ENCODE peak calls at places on chromosomes 6 and 20, in six cellular contexts. Z, L, I, X, C and E are unnamed samples. For H3K9me3, the result is how much of the 10 kb centered on the place peaks cover.

GRCh38 chr6:141388666-141389065 is 744.1 kb upstream of the GJE1 start:
- DNase-seq in L (no peak), I (no peak), X (no peak), Z (no peak), C (no peak), E (no peak)

GRCh38 chr6:36657265-36657664 is 21.2 kb upstream of the CDKN1A start:
- DNase-seq in I (no peak), L (no peak), X (no peak), C (no peak), Z (no peak), E (no peak)

GRCh38 chr20:10856237-10856636 is 182.4 kb upstream of the JAG1 start:
- DNase-seq in L (no peak), X (no peak), C (no peak), Z (no peak), I (peak), E (no peak)

GRCh38 chr6:39225946-39226437 is 3.3 kb downstream of the KCNK5 start:
- DNase-seq in I (no peak), Z (no peak), L (peak), C (no peak), X (no peak), E (no peak)

GRCh38 chr6:156348376-156348775 is 428.8 kb upstream of the ARID1B start:
- DNase-seq in X (no peak), L (no peak), I (peak), C (no peak), Z (no peak), E (no peak)

GRCh38 chr20:49610701-49611538 is 43.0 kb upstream of the PTGIS start:
- DNase-seq in C (peak), Z (peak), X (peak), I (peak), L (peak), E (no peak)

GRCh38 chr20:48217191-48217590 is 431.9 kb upstream of the SULF2 start:
- DNase-seq in Z (no peak), I (no peak), C (no peak), L (no peak), X (no peak), E (no peak)

GRCh38 chr6:47484616-47485015 is 7.0 kb downstream of the CD2AP start:
- DNase-seq in X (no peak), L (no peak), I (no peak), C (no peak), Z (no peak), E (no peak)

GRCh38 chr20:37970856-37971245 is 62.4 kb downstream of the TTI1 start:
- DNase-seq in X (no peak), L (no peak), I (no peak), Z (no peak), C (no peak), E (peak)

GRCh38 chr6:96721227-96721626 is 116.0 kb downstream of the GPR63 start:
- DNase-seq in X (no peak), C (no peak), L (no peak), I (no peak), Z (no peak), E (no peak)

DNA sequence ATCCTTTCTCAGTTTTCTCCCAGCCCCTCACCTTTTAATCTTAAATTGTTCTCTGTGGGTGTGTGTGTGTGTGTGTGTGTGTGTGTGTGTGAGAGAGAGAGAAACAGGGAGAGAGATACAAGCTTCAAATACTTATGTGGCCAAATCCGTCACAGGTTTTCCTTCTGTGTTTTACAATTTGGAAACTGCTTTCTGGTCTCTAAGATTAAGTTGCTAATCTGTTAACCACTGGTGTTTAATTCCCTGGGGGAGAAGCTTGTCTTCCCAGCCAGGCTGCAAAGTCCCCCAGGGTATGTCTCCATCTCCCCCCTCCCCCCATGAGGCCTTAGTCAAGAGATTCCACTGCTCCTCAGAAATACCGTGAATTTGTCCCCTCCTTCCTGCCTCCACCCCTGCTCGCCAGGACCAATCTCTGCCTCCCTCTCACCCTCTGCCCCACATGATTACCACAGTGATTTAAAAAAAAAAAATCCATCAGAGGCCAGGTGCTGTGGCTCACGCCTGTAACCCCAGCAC is 49.0 kb downstream of the RIPOR3 start:
- DNase-seq in Z (no peak), L (no peak), X (no peak), C (no peak), I (no peak), E (no peak)
- H3K4me3 ChIP-seq in Z (no peak), L (no peak), X (no peak), C (no peak), I (no peak), E (no peak)

GRCh38 chr6:167507376-167507961 is 182.6 kb downstream of the TTLL2 start:
- DNase-seq in Z (no peak), I (no peak), C (no peak), X (no peak), L (no peak), E (no peak)
- H3K9me3 ChIP-seq in Z (under half), I (under half), C (under half), X (under half), L (under half), E (under half)

GRCh38 chr6:11146117-11146826 is 34.7 kb upstream of the ERVFRD-1 start:
- DNase-seq in L (no peak), X (no peak), I (no peak), Z (no peak), C (no peak), E (no peak)
- TF ChIP-seq POLR2AphosphoS5 in L (no peak), X (no peak), I (no peak), Z (no peak), C (no peak), E (no peak)

DNA sequence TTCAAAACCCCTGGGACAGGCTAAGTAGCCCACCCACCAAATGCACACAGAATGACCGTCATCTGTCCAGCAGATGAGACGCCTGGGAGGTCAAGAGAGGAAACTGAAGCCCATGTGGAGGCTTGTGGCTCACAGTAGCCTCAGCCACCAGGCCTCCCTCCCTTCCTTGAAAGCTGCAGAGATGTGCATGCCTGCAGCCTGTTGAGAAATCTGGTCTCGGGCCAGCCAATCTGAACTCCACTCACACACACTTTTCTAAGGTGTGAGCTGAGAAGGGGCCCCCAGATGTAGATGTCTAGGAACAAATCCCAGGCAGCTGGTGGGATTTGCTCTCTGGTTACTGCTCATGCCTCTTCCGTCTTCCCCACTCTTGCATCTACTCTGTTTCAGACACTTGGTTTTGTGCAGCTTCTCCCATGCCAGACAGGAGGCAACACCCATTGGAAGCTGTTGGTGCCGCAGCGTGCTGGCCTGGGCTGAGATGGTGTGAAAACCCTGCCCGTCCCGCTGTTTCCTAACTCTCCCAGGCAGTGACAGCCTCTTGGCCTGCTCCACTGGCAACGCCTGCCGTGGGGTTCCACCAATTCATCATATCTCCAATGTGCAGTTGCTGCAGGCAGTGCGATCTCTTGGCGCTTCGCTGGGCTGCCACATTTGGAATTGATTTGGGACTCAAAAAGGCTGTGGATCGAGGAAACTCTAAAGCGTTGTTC is 24.1 kb upstream of the PAX1 start:
- DNase-seq in X (no peak), L (no peak), I (no peak), Z (no peak), C (no peak), E (no peak)
- H3K4me3 ChIP-seq in X (no peak), L (no peak), I (no peak), Z (peak), C (no peak), E (no peak)

GRCh38 chr6:110552901-110553641 is 76.7 kb upstream of the SLC22A16 start:
- DNase-seq in L (no peak), C (no peak), X (no peak), I (no peak), Z (no peak), E (no peak)

GRCh38 chr6:110552076-110552475 is 75.7 kb upstream of the SLC22A16 start:
- DNase-seq in L (no peak), C (no peak), Z (no peak), X (no peak), I (no peak), E (no peak)

GRCh38 chr6:110549277-110549676 is 72.9 kb upstream of the SLC22A16 start:
- DNase-seq in C (no peak), Z (no peak), X (no peak), I (no peak), L (no peak), E (peak)

GRCh38 chr6:110550353-110550752 is 73.9 kb upstream of the SLC22A16 start:
- DNase-seq in I (no peak), C (no peak), L (no peak), X (no peak), Z (no peak), E (no peak)

DNA sequence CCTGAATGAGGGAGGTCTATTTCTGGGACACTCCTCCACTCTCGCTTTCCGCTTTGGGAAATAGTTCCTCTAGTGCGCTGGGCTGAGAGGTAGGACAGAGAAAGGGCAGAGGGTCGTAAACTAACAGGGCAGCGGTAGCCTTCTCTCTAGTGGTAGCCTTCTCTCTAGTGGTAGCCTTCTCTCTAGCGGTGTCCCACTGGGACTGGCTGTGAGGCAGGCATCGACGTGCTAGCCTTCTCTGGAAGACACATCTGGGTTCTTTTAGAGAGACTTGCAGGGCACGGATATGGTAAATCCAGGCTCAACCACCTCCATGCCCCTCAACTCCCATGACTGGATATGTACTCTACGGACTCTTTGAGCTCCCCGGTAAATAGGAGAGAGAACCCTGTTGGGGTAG is 74.7 kb upstream of the SLC22A16 start:
- DNase-seq in X (no peak), Z (no peak), C (no peak), I (no peak), L (no peak), E (peak)
- H3K9me3 ChIP-seq in X (under half), Z (under half), C (under half), I (under half), L (under half), E (under half)

DNA sequence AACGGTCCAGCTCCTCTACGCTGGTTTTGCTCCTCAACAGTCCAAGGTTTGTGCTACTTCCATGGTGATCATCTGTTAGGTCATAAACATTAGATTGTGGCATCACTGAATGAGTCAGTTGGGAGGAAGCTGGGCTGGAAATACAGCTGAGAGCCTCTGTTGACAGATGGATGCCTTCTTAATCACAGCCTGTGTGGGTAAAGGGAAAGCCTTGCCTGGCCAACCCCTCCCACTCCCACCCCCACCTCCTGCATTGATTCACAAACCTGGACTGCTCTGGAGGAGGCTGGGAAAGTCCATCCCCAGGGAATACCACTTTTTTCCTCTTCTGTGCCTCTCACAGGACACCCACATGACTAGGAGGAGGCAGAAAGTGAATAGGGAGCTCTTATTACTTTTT is 180.6 kb upstream of the CCN2 start:
- DNase-seq in Z (no peak), I (peak), L (no peak), X (no peak), C (no peak), E (no peak)
- TF ChIP-seq POLR2AphosphoS5 in Z (peak), I (peak), L (no peak), X (no peak), C (peak), E (no peak)

GRCh38 chr20:44186674-44187053 is 324 bp downstream of the JPH2 start:
- DNase-seq in L (no peak), C (peak), X (no peak), Z (peak), I (no peak), E (no peak)
- H3K4me3 ChIP-seq in L (peak), C (peak), X (peak), Z (peak), I (no peak), E (peak)